ENCODE peak calls at places on chromosomes 5 and 9, in ten cellular contexts. A is fibroblast of lung, E is IMR-90, Z is WTC11, W is SK-N-SH, C is foreskin fibroblast, I is lower lobe of right lung, N is brain microvascular endothelial cell, S is fibroblast of villous mesenchyme, X is astrocyte of the spinal cord. P is an unnamed sample.

GRCh38 chr5:56467176-56467717 is 234.1 kb upstream of the ANKRD55 start:
- DNase-seq in C (no peak), I (no peak), A (no peak), N (no peak), Z (no peak), S (no peak), X (no peak), W (no peak), E (no peak), P (no peak)

GRCh38 chr5:119338326-119338957 is 17.4 kb upstream of the TNFAIP8 start:
- DNase-seq in N (no peak), I (no peak), X (no peak), C (no peak), Z (no peak), W (no peak), S (no peak), A (no peak), E (no peak), P (no peak)

GRCh38 chr9:129069128-129069824 is 11.6 kb upstream of the DOLPP1 start:
- DNase-seq in E (no peak), A (no peak), X (no peak), I (peak), C (no peak), W (peak), Z (no peak), S (peak), N (no peak), P (peak)

GRCh38 chr9:120327322-120327721 is 252.6 kb downstream of the CDK5RAP2 start:
- DNase-seq in N (no peak), I (no peak), C (no peak), S (no peak), X (no peak), W (no peak), E (no peak), A (no peak), Z (no peak), P (no peak)

GRCh38 chr5:159849437-159850191 is 66.7 kb upstream of the ADRA1B start:
- DNase-seq in S (peak), A (peak), I (no peak), E (peak), Z (no peak), C (peak), N (peak), W (no peak), X (peak), P (peak)

GRCh38 chr5:15702102-15702501 is 202.1 kb downstream of the FBXL7 start:
- DNase-seq in C (peak), Z (no peak), S (peak), W (no peak), I (no peak), A (peak), N (peak), E (peak), X (peak), P (no peak)

GRCh38 chr5:145829708-145830361 is 5.3 kb downstream of the PRELID2 start:
- DNase-seq in N (no peak), E (no peak), W (no peak), I (no peak), A (no peak), C (no peak), X (no peak), Z (no peak), S (no peak), P (no peak)

GRCh38 chr5:52359261-52359660 is 428.5 kb upstream of the ITGA1 start:
- DNase-seq in C (no peak), A (no peak), E (no peak), Z (no peak), W (no peak), S (no peak), X (no peak), N (no peak), I (no peak), P (no peak)

GRCh38 chr5:132322266-132322665 is 28.1 kb downstream of the SLC22A4 start:
- DNase-seq in Z (peak), S (no peak), A (no peak), I (no peak), E (no peak), W (no peak), N (no peak), C (no peak), X (no peak), P (no peak)

GRCh38 chr5:131386779-131387178 is 122.9 kb downstream of the CDC42SE2 start:
- DNase-seq in S (peak), X (peak), W (no peak), Z (no peak), A (peak), E (peak), N (no peak), C (no peak), I (no peak), P (no peak)

GRCh38 chr5:134245101-134245604 is 19.3 kb upstream of the PPP2CA start:
- DNase-seq in A (peak), C (no peak), N (peak), S (peak), E (peak), I (no peak), Z (peak), X (peak), W (no peak), P (no peak)

GRCh38 chr9:119418721-119419120 is 49.5 kb upstream of the BRINP1 start:
- DNase-seq in I (no peak), X (no peak), W (no peak), Z (no peak), E (no peak), S (no peak), C (no peak), A (no peak), N (no peak), P (no peak)

GRCh38 chr9:26159575-26160392 is 481.5 kb upstream of the TUSC1 start:
- DNase-seq in X (no peak), N (no peak), S (peak), A (no peak), W (peak), Z (no peak), C (peak), E (peak), I (no peak), P (no peak)

GRCh38 chr9:93917121-93917853 is 37.9 kb downstream of the BARX1 start:
- DNase-seq in C (no peak), A (no peak), E (no peak), I (no peak), X (no peak), W (no peak), Z (no peak), S (no peak), N (no peak), P (no peak)

GRCh38 chr5:123132330-123132729 is 43.3 kb downstream of the PRDM6 start:
- DNase-seq in X (no peak), Z (no peak), C (no peak), W (no peak), I (no peak), N (no peak), S (no peak), A (no peak), E (peak), P (no peak)

GRCh38 chr9:21607576-21607975 is 125.5 kb upstream of the IFNE start:
- DNase-seq in E (no peak), A (peak), W (no peak), N (no peak), X (no peak), C (no peak), Z (no peak), I (no peak), S (no peak), P (no peak)

GRCh38 chr5:55042886-55043285 is 18.8 kb downstream of the GZMK start:
- DNase-seq in I (no peak), C (no peak), S (no peak), E (no peak), Z (no peak), X (no peak), W (no peak), A (no peak), N (no peak), P (no peak)

GRCh38 chr9:79974806-79975422 is 403.1 kb downstream of the TLE4 start:
- DNase-seq in W (no peak), I (no peak), A (no peak), X (no peak), C (no peak), E (no peak), Z (no peak), N (no peak), S (no peak), P (no peak)

GRCh38 chr5:56815657-56816545 is 552 bp downstream of the MAP3K1 start:
- DNase-seq in A (peak), I (peak), S (peak), E (peak), N (no peak), C (peak), Z (peak), W (peak), X (no peak), P (peak)

GRCh38 chr5:136216230-136216629 is 23.3 kb upstream of the SMIM32 start:
- DNase-seq in S (no peak), E (no peak), Z (no peak), W (no peak), C (no peak), I (no peak), A (no peak), N (no peak), X (no peak), P (no peak)
- TF ChIP-seq CTCF in S (no peak), E (no peak), Z (no peak), W (no peak), C (no peak), I (no peak), A (no peak), N (no peak), X (no peak), P (no peak)

DNA sequence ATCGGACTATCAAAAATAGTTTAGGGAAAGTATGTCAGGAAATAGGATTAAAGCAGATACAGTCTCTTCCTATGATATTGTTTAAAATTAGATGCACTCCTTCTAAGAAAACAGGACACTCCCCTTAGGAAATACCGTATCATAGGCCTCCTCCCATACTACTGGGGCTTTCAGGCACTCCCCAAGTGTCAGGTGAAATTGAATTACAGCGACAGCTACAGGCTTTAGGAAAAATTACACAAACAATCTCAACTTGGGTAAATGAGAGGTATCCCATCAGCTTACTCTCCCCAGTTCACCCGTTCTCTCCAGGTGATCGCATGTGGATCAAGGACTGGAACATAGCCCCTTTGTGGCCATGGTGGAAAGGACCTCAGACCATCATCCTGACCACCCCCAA is 110.4 kb upstream of the EPB41L4A start:
- DNase-seq in E (no peak), Z (no peak), I (no peak), X (no peak), A (no peak), C (no peak), N (no peak), W (peak), S (no peak), P (no peak)
- TF ChIP-seq CTCF in E (peak), Z (peak), I (peak), X (peak), A (no peak), C (no peak), N (peak), W (peak), S (peak), P (no peak)

DNA sequence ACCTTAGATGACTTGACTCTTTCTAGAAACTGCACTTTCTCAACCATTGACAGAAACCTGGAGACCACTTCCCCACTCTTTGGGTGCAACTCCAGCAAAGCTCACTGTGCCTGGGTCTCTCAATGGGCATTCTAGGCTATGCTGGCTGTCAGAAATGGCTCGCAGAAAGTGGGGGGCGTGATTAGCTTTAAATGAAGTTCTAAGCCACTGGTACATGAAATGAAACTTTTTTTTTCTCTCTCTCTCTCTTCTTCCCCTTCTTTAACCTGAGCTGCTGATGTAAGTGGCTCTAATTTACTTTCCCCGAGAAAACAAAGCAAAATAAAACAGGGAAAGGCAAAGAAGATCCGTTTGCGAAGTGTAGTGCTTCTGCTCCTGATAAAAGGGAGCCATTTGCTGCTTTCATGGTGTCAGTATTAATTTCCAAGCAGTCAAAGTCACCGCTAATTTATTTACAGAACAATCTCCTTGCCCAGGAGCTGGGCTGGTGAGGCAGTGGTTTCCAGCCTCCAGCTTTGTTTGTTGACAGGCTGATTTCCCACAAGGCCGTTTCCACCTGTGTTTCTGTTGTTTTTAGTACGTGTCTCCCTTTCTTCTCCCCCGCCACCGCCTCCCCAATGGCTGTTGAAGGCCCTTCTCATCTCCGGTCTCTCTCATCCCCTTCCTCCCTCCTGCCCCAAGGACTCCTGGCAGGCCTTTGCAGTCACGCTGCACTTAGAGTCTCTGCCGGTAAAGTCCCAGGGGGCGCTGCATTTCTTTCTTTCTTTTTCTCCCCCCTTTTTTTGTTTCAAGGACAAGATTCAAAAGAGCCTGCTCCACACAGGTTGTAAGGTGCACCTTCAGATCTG is 422.9 kb downstream of the EBF1 start:
- DNase-seq in S (no peak), E (no peak), A (no peak), C (no peak), X (no peak), Z (peak), I (no peak), W (no peak), N (no peak), P (no peak)
- TF ChIP-seq CTCF in S (no peak), E (no peak), A (peak), C (no peak), X (no peak), Z (no peak), I (no peak), W (no peak), N (peak), P (no peak)

DNA sequence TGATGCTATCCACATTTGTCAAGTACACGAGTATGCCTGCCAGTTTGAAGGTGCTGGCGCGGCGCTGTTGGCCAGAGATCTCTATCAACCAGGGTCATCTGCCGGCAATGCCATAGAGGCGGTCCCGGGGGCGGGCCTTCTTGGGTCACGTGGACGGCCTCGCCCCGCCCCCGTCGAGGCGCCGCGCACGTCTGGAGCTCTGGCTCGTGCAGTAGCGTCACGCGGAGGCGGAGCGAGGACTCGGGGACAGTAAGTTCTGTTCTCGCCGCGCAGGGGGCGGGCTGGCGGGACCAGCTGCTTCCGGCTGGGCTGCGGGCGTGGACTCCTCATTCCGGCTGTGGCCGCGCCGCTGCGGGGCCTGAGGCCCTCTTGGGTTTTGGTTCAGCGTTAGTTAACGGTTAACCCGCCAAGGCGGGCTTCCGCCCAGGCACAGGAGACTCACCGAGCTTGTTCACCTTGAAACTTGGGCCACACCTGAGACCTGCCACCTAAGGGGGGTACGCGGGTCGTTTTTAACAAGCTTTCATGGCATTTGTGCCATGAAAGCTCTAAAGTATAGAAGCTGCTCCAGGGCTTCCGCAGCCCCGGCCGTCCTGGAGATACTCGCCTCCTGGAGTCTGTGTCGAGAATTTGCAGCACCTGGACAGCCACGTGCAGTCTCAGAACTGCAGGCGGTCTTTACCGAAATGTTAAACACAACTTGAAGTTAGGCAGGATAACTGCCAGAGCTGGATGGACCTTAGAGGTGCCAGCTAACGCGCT is at the start of gene RFESD:
- DNase-seq in W (peak), X (peak), C (peak), A (peak), N (peak), E (peak), I (peak), S (peak), Z (peak), P (peak)
- TF ChIP-seq CTCF in W (no peak), X (peak), C (no peak), A (no peak), N (peak), E (peak), I (peak), S (no peak), Z (no peak), P (no peak)

GRCh38 chr9:77649109-77649812 is 1.1 kb upstream of the GNA14 start:
- DNase-seq in E (no peak), I (no peak), Z (no peak), W (peak), C (peak), X (peak), A (peak), N (peak), S (peak), P (no peak)
- TF ChIP-seq CTCF in E (peak), I (peak), Z (no peak), W (peak), C (peak), X (peak), A (peak), N (peak), S (peak), P (peak)

GRCh38 chr5:19555876-19556275 is 432.1 kb downstream of the CDH18 start:
- DNase-seq in A (peak), S (no peak), C (no peak), I (no peak), N (no peak), E (no peak), X (peak), Z (no peak), W (no peak), P (no peak)

GRCh38 chr5:19555436-19555835 is 432.6 kb downstream of the CDH18 start:
- DNase-seq in W (no peak), N (no peak), A (no peak), I (no peak), C (no peak), X (no peak), S (no peak), Z (no peak), E (no peak), P (no peak)

GRCh38 chr5:19554524-19554923 is 433.5 kb downstream of the CDH18 start:
- DNase-seq in X (no peak), A (no peak), I (no peak), Z (no peak), E (no peak), C (no peak), N (no peak), S (no peak), W (no peak), P (no peak)
- TF ChIP-seq CTCF in X (no peak), A (peak), I (no peak), Z (no peak), E (no peak), C (no peak), N (no peak), S (no peak), W (no peak), P (no peak)